ENCODE peak calls at places on chromosome 5, in four cellular contexts. X is GM12865, O is GM12878, B is IMR-90. M is an unnamed sample.

GRCh38 chr5:16603295-16603694 is 13.5 kb downstream of the RETREG1 start:
- DNase-seq in X (no peak), O (no peak), B (no peak), M (no peak)

GRCh38 chr5:109900911-109901627 is 211.3 kb downstream of the MAN2A1 start:
- DNase-seq in X (no peak), O (no peak), B (no peak), M (no peak)

GRCh38 chr5:178418471-178419010 is 171.7 kb downstream of the COL23A1 start:
- DNase-seq in X (no peak), O (no peak), B (no peak), M (no peak)

GRCh38 chr5:53038196-53038847 is 49.2 kb downstream of the ITGA2 start:
- DNase-seq in X (no peak), O (no peak), B (no peak), M (no peak)

GRCh38 chr5:178419651-178420050 is 170.5 kb downstream of the COL23A1 start:
- DNase-seq in X (no peak), O (no peak), B (no peak), M (no peak)

GRCh38 chr5:43000198-43000840 is 39.8 kb downstream of the ANXA2R start:
- DNase-seq in X (no peak), O (no peak), B (peak), M (no peak)

GRCh38 chr5:8538813-8539212 is 669.9 kb downstream of the MTRR start:
- DNase-seq in X (no peak), O (no peak), B (no peak), M (no peak)

GRCh38 chr5:93891491-93892480 is 150.4 kb upstream of the POU5F2 start:
- DNase-seq in X (no peak), O (no peak), B (no peak), M (no peak)

GRCh38 chr5:51573835-51574234 is 190.6 kb downstream of the ISL1 start:
- DNase-seq in X (no peak), O (no peak), B (no peak), M (no peak)

GRCh38 chr5:81044868-81045267 is 84.7 kb downstream of the RASGRF2 start:
- DNase-seq in X (no peak), O (no peak), B (no peak), M (no peak)

GRCh38 chr5:132420706-132421272 is 51.3 kb downstream of the SLC22A5 start:
- DNase-seq in X (peak), O (peak), B (no peak), M (peak)

GRCh38 chr5:131607903-131608540 is 27.0 kb downstream of the RAPGEF6 start:
- DNase-seq in X (no peak), O (no peak), B (peak), M (no peak)

GRCh38 chr5:177035982-177036381 is 13.5 kb downstream of the ZNF346 start:
- DNase-seq in X (peak), O (no peak), B (no peak), M (peak)

GRCh38 chr5:137622850-137623249 is 113.0 kb downstream of the KLHL3 start:
- DNase-seq in X (peak), O (peak), B (no peak), M (no peak)

GRCh38 chr5:33772276-33772990 is 119.4 kb downstream of the ADAMTS12 start:
- DNase-seq in X (no peak), O (no peak), B (peak), M (no peak)

GRCh38 chr5:94705427-94705826 is 87.0 kb downstream of the SLF1 start:
- DNase-seq in X (no peak), O (no peak), B (peak), M (no peak)

GRCh38 chr5:153969563-153969895 is 69.2 kb downstream of the FAM114A2 start:
- DNase-seq in X (no peak), O (no peak), B (no peak), M (no peak)

GRCh38 chr5:94113-94892 is 2.3 kb downstream of the PLEKHG4B start:
- DNase-seq in X (no peak), O (no peak), B (no peak), M (peak)

GRCh38 chr5:672329-673139 is 20.6 kb downstream of the TPPP start:
- DNase-seq in X (peak), O (no peak), B (peak), M (peak)

GRCh38 chr5:75473463-75473862 is 38.0 kb downstream of the CERT1 start:
- DNase-seq in X (no peak), O (no peak), B (no peak), M (no peak)

GRCh38 chr5:174317261-174317894 is 271.9 kb downstream of the NSG2 start:
- DNase-seq in X (peak), O (no peak), B (peak), M (no peak)

GRCh38 chr5:29750453-29750852 is 1443.0 kb upstream of the CDH6 start:
- DNase-seq in X (no peak), O (no peak), B (no peak), M (no peak)

GRCh38 chr5:171226096-171226495 is 83.0 kb upstream of the TLX3 start:
- DNase-seq in X (no peak), O (no peak), B (peak), M (no peak)

GRCh38 chr5:167916706-167917105 is 374.7 kb upstream of the WWC1 start:
- DNase-seq in X (no peak), O (no peak), B (peak), M (no peak)

GRCh38 chr5:158695595-158696330 is 404.0 kb downstream of the EBF1 start:
- DNase-seq in X (peak), O (peak), B (peak), M (peak)
- TF ChIP-seq CTCF in X (peak), O (peak), B (peak), M (peak)

GRCh38 chr5:10701567-10702039 is 59.4 kb downstream of the DAP start:
- DNase-seq in X (peak), O (no peak), B (peak), M (peak)
- TF ChIP-seq CTCF in X (peak), O (peak), B (peak), M (peak)

GRCh38 chr5:143645356-143645755 is 166.6 kb upstream of the HMHB1 start:
- DNase-seq in X (no peak), O (no peak), B (no peak), M (no peak)
- TF ChIP-seq CTCF in X (no peak), O (no peak), B (no peak), M (no peak)

GRCh38 chr5:155906046-155906445 is 420.9 kb upstream of the SGCD start:
- DNase-seq in X (no peak), O (no peak), B (no peak), M (no peak)
- TF ChIP-seq CTCF in X (no peak), O (no peak), B (no peak), M (no peak)

GRCh38 chr5:96265487-96265886 is 167.6 kb downstream of the PCSK1 start:
- DNase-seq in X (no peak), O (no peak), B (no peak), M (no peak)

GRCh38 chr5:96260009-96260408 is 173.0 kb downstream of the PCSK1 start:
- DNase-seq in X (no peak), O (no peak), B (no peak), M (no peak)

GRCh38 chr5:96262105-96262504 is 170.9 kb downstream of the PCSK1 start:
- DNase-seq in X (no peak), O (no peak), B (no peak), M (no peak)

GRCh38 chr5:96259211-96259772 is 173.8 kb downstream of the PCSK1 start:
- DNase-seq in X (peak), O (peak), B (peak), M (no peak)

GRCh38 chr5:96264047-96264446 is 169.0 kb downstream of the PCSK1 start:
- DNase-seq in X (no peak), O (no peak), B (no peak), M (no peak)
- TF ChIP-seq CTCF in X (no peak), O (no peak), B (no peak), M (no peak)

DNA sequence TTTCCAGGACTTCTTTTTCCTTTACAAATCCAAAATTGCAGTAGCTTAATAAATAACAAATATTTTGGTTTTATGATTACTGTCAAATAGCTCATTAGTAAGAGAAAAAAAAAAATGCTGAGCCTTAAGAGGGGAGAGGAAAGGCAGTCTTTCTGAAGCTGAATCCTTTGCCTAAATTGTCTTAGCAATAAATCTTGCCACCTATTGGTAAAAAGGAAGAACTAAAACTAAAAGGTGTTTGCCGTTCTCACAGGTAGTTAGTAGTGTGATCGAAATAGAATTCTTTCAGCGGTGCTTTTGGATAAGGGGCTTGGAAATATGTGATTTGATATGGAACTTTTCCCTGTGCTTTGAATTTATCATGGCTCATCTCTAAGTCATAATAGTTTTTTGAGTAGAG is 31.2 kb downstream of the PIK3R1 start:
- DNase-seq in X (peak), O (no peak), B (no peak), M (no peak)
- TF ChIP-seq CTCF in X (peak), O (peak), B (no peak), M (peak)

GRCh38 chr5:156351423-156351822 is 24.5 kb downstream of the SGCD start:
- DNase-seq in X (no peak), O (no peak), B (no peak), M (no peak)
- TF ChIP-seq CTCF in X (no peak), O (no peak), B (no peak), M (no peak)

M was measured in GM13977.